ENCODE peak calls at places on chromosome 9, in four cellular contexts. Z is A549, D is GM12878, L is K562. Q is an unnamed sample.

GRCh38 chr9:4228606-4229005 is 71.3 kb downstream of the GLIS3 start:
- DNase-seq in L (no peak), Z (peak), D (no peak), Q (peak)

GRCh38 chr9:104993291-104993963 is 65.5 kb upstream of the ABCA1 start:
- DNase-seq in Z (no peak), D (no peak), L (peak), Q (peak)

GRCh38 chr9:137412431-137412830 is 10.5 kb downstream of the EXD3 start:
- DNase-seq in D (no peak), L (no peak), Z (no peak), Q (peak)

GRCh38 chr9:7117676-7118561 is 360.1 kb downstream of the KDM4C start:
- DNase-seq in Z (no peak), L (no peak), D (peak), Q (peak)

GRCh38 chr9:97749928-97750327 is 52.8 kb upstream of the XPA start:
- DNase-seq in Z (peak), D (no peak), L (no peak), Q (no peak)

GRCh38 chr9:93299418-93300174 is 115.7 kb downstream of the WNK2 start:
- DNase-seq in D (no peak), Z (no peak), L (no peak), Q (no peak)

GRCh38 chr9:95167998-95168397 is 149.5 kb downstream of the FANCC start:
- DNase-seq in D (no peak), Z (peak), L (peak), Q (peak)

GRCh38 chr9:126773004-126773607 is 31.7 kb upstream of the ZBTB43 start:
- DNase-seq in L (peak), Z (peak), D (no peak), Q (peak)

GRCh38 chr9:99637640-99638039 is 184.0 kb upstream of the NR4A3 start:
- DNase-seq in L (no peak), D (no peak), Z (no peak), Q (no peak)

GRCh38 chr9:132910376-132910775 is 31.7 kb downstream of the SPACA9 start:
- DNase-seq in D (no peak), L (no peak), Z (no peak), Q (no peak)

GRCh38 chr9:109705515-109705914 is 74.5 kb upstream of the PALM2AKAP2 start:
- DNase-seq in Z (peak), L (no peak), D (no peak), Q (peak)

DNA sequence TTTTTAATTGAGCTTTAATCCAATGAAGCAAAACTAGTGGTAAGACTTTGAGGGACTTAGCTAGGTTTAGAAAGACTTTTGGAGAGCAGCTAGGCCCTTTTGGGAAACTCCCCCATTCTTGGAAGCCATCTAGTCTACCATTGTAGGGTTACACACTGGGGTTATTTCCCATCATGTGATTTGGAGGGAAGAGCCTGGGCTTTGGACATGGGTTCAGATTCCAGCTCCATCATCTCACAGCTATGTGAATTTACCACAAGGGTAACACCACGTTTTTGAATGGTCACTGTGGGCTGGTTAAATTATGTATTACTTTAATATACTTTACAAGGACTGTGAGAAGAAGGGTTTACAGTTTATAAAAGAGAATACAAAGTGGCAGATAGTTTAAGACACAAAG is 18.3 kb upstream of the TNFSF15 start:
- DNase-seq in L (no peak), Z (no peak), D (no peak), Q (peak)
- TF ChIP-seq ELK1 in L (no peak), Z (no peak), D (no peak), Q (no peak)

GRCh38 chr9:135890896-135891631 is 16.3 kb downstream of the CAMSAP1 start:
- DNase-seq in L (no peak), Z (no peak), D (no peak), Q (no peak)

GRCh38 chr9:135896205-135896604 is 11.1 kb downstream of the CAMSAP1 start:
- DNase-seq in D (no peak), L (no peak), Z (no peak), Q (no peak)

GRCh38 chr9:135890190-135890861 is 17.0 kb downstream of the CAMSAP1 start:
- DNase-seq in Z (no peak), L (no peak), D (no peak), Q (no peak)

GRCh38 chr9:135895202-135895848 is 12.0 kb downstream of the CAMSAP1 start:
- DNase-seq in L (no peak), D (no peak), Z (no peak), Q (no peak)

GRCh38 chr9:135893104-135893503 is 14.2 kb downstream of the CAMSAP1 start:
- DNase-seq in Z (no peak), L (no peak), D (no peak), Q (no peak)
- TF ChIP-seq CEBPB in Z (no peak), L (no peak), D (no peak), Q (no peak)

DNA sequence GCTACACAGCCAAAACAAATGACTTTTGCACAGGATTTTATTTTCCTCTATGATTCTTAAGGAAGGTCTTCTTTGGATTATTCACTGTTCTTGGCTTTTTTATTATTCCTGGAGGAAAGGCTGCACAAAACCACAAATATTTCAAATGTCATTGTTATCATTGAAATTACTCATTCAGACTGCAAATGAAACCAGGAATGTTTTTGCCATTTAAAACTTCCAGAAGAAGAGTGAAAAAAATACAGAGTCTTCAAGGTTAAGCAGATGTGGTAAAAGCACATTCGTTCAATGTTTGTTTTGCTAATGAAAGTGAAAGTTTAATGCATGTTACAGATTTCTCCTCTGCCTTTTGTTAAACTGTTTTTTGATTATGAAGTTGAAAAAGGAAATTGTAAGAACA is 238.2 kb downstream of the TLE4 start:
- DNase-seq in Z (no peak), D (no peak), L (no peak), Q (peak)
- TF ChIP-seq ELK1 in Z (no peak), D (no peak), L (no peak), Q (no peak)

GRCh38 chr9:116361558-116361957 is 208.0 kb downstream of the PAPPA start:
- DNase-seq in L (no peak), D (no peak), Z (no peak), Q (no peak)

GRCh38 chr9:116362493-116362892 is 208.9 kb downstream of the PAPPA start:
- DNase-seq in D (no peak), L (no peak), Z (no peak), Q (no peak)

GRCh38 chr9:116360974-116361373 is 207.4 kb downstream of the PAPPA start:
- DNase-seq in Z (no peak), D (no peak), L (no peak), Q (no peak)

GRCh38 chr9:116368680-116369079 is 215.1 kb downstream of the PAPPA start:
- DNase-seq in Z (no peak), L (no peak), D (no peak), Q (no peak)

GRCh38 chr9:116365056-116365471 is 211.5 kb downstream of the PAPPA start:
- DNase-seq in Z (no peak), D (no peak), L (no peak), Q (peak)
- TF ChIP-seq CEBPB in Z (no peak), D (no peak), L (no peak), Q (no peak)

GRCh38 chr9:96514825-96515218 is 64.9 kb downstream of the HABP4 start:
- DNase-seq in D (no peak), Z (no peak), L (no peak), Q (no peak)

GRCh38 chr9:96512240-96512639 is 62.3 kb downstream of the HABP4 start:
- DNase-seq in Z (no peak), L (no peak), D (no peak), Q (no peak)

GRCh38 chr9:96515629-96516470 is 65.9 kb downstream of the HABP4 start:
- DNase-seq in D (no peak), Z (no peak), L (no peak), Q (peak)

GRCh38 chr9:96513622-96514021 is 63.7 kb downstream of the HABP4 start:
- DNase-seq in L (no peak), D (no peak), Z (no peak), Q (peak)

DNA sequence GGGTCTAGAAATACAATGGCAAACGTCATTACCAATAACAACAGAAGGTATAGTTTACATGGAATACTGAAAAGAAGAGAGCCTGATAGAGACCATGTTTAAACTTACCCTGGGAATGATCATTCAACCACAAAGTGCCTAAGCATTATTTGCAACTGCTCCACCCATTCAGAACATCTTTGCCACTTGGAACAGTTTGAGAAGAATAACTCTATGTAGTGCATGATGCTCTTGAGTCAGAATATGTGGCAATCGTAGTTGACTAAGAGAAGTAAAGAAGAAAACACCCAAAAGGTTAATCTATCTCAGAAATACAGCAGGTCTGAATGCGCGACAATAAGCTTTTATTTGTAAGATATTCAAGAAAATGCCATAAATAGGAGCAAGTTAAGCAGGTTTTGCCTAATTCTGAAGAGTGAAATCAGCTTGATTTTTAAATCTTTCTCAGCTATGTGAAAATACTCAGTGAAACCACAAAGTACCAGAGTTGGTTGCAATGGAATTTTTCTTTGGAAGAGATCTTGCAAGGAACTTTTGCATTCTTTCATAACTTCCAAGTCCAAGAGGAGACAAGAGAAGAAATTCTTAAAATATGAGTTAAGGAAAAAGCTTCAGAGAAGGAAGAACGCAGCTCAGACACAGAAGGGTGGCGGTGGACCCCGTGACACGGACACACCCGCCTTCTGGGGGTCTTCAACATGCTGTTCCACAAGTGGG is 64.3 kb downstream of the HABP4 start:
- DNase-seq in L (no peak), D (no peak), Z (no peak), Q (peak)
- TF ChIP-seq ELK1 in L (no peak), D (no peak), Z (no peak), Q (no peak)

GRCh38 chr9:72983056-72983455 is 30.2 kb upstream of the ALDH1A1 start:
- DNase-seq in L (no peak), D (no peak), Z (peak), Q (no peak)

GRCh38 chr9:72983512-72984021 is 30.7 kb upstream of the ALDH1A1 start:
- DNase-seq in D (no peak), L (no peak), Z (peak), Q (no peak)

GRCh38 chr9:72981433-72981832 is 28.6 kb upstream of the ALDH1A1 start:
- DNase-seq in D (no peak), Z (no peak), L (no peak), Q (no peak)

GRCh38 chr9:72980600-72981265 is 27.9 kb upstream of the ALDH1A1 start:
- DNase-seq in L (no peak), Z (no peak), D (no peak), Q (no peak)

GRCh38 chr9:72982161-72982799 is 29.4 kb upstream of the ALDH1A1 start:
- DNase-seq in D (no peak), Z (peak), L (no peak), Q (no peak)
- TF ChIP-seq CEBPB in D (no peak), Z (no peak), L (no peak), Q (no peak)

GRCh38 chr9:71819115-71819739 is 50.9 kb upstream of the CEMIP2 start:
- DNase-seq in Z (peak), D (no peak), L (peak), Q (peak)
- TF ChIP-seq ELK1 in Z (no peak), D (no peak), L (no peak), Q (no peak)

DNA sequence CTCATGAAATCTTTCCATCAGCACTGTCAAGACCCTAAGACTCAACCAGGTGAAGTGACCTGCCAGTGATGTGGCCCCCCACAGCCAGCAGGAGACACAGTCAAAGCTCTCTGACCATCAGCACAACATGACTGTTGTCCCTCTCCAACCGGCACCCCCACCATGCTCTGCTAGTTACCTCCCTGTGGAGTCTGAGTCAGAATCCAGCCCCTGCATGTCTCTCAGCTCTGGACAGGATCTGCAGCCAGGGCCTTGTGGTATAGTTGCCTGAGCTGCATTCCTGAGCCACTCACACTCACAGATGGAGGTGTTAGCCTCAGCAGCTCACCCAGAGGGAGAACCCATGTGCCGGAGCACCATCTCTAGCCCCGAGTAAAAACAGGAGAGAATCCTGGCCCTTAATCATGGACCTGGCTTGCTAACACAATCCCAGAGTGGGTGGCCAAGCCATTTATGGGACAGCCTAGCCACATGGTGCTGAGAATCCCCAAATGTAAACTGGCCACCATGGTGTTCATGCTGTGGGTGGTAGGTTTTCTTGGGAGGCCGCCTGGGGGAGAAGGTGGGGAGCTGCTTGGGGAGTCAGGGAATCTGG is 237.8 kb downstream of the PAPPA start:
- DNase-seq in Z (no peak), D (no peak), L (no peak), Q (peak)
- TF ChIP-seq CEBPB in Z (no peak), D (no peak), L (no peak), Q (no peak)

GRCh38 chr9:25481377-25481776 is 196.9 kb downstream of the TUSC1 start:
- DNase-seq in L (no peak), D (no peak), Z (no peak), Q (no peak)
- TF ChIP-seq ELK1 in L (no peak), D (no peak), Z (no peak), Q (no peak)

GRCh38 chr9:114002986-114003740 is 74.9 kb downstream of the AMBP start:
- DNase-seq in D (no peak), Z (no peak), L (no peak), Q (no peak)
- TF ChIP-seq CEBPB in D (no peak), Z (no peak), L (no peak), Q (no peak)

Q was measured in IMR-90.